ENCODE peak calls at places on chromosome 2, in four cellular contexts. K, Y, U and E are unnamed samples.
A peak's percentile ranks its signal among the peaks of the same experiment; 100 is the strongest.

GRCh38 chr2:59777120-59777519 is 776.3 kb downstream of the BCL11A start:
- DNase-seq in K (no peak), Y (no peak), U (no peak), E (no peak)

GRCh38 chr2:152409691-152410597 is 75.0 kb downstream of the FMNL2 start:
- DNase-seq in K (no peak), Y (no peak), U (no peak), E (no peak)

GRCh38 chr2:188734688-188735087 is 239.5 kb upstream of the COL3A1 start:
- DNase-seq in Y (no peak), U (no peak), K (no peak), E (no peak)

GRCh38 chr2:237704476-237705224 is 77.3 kb downstream of the LRRFIP1 start:
- DNase-seq in Y (no peak), U (no peak), K (no peak), E (no peak)

GRCh38 chr2:132641819-132642218 is 28.2 kb downstream of the LYPD1 start:
- DNase-seq in U (no peak), K (no peak), Y (no peak), E (no peak)

GRCh38 chr2:146837857-146838256 is 1007.0 kb upstream of the ACVR2A start:
- DNase-seq in U (no peak), K (no peak), Y (no peak), E (no peak)

GRCh38 chr2:238446371-238446770 is 19.6 kb downstream of the ASB1 start:
- DNase-seq in Y (no peak), K (no peak), U (no peak), E (no peak)

GRCh38 chr2:174227748-174228147 is 20.6 kb downstream of the OLA1 start:
- DNase-seq in Y (no peak), U (no peak), K (no peak), E (no peak)

GRCh38 chr2:233756429-233757081 is 3.5 kb upstream of the UGT1A1 start:
- DNase-seq in K (peak; percentile 21), U (no peak), Y (no peak), E (no peak)

GRCh38 chr2:233822781-233823730 is 31.3 kb downstream of the HJURP start:
- DNase-seq in U (no peak), K (no peak), Y (no peak), E (no peak)

GRCh38 chr2:234635284-234635683 is 138.4 kb upstream of the ARL4C start:
- DNase-seq in U (no peak), Y (no peak), K (no peak), E (no peak)

GRCh38 chr2:120600335-120600734 is 135.3 kb upstream of the GLI2 start:
- DNase-seq in Y (no peak), K (no peak), U (no peak), E (no peak)

GRCh38 chr2:109380502-109381326 is 233.1 kb downstream of the SEPTIN10 start:
- DNase-seq in U (no peak), K (no peak), Y (no peak), E (no peak)

GRCh38 chr2:96800762-96801463 is 15.2 kb upstream of the CNNM3 start:
- DNase-seq in U (peak; percentile 57), K (peak; percentile 72), Y (peak; percentile 53), E (peak; percentile 49)

GRCh38 chr2:98903767-98904485 is 32.1 kb downstream of the CRACDL start:
- DNase-seq in U (no peak), Y (peak; percentile 6), K (no peak), E (no peak)

GRCh38 chr2:129882476-129882875 is 97.0 kb upstream of the RAB6C start:
- DNase-seq in K (no peak), Y (no peak), U (no peak), E (no peak)

GRCh38 chr2:27209621-27210401 is 2.0 kb upstream of the ATRAID start:
- DNase-seq in K (no peak), Y (no peak), U (no peak), E (no peak)

GRCh38 chr2:73176881-73177644 is 25.3 kb upstream of the NOTO start:
- DNase-seq in Y (peak; percentile 82), U (peak; percentile 84), K (peak; percentile 95), E (peak; percentile 78)

GRCh38 chr2:188668017-188668663 is 306.0 kb upstream of the COL3A1 start:
- DNase-seq in Y (no peak), K (no peak), U (no peak), E (no peak)

GRCh38 chr2:85073061-85073460 is 60.1 kb upstream of the TCF7L1 start:
- DNase-seq in K (no peak), Y (no peak), U (no peak), E (no peak)

GRCh38 chr2:223460774-223461211 is 141.4 kb downstream of the SCG2 start:
- DNase-seq in U (no peak), Y (no peak), K (peak; percentile 3), E (no peak)

GRCh38 chr2:132725134-132725533 is 55.1 kb upstream of the LYPD1 start:
- DNase-seq in Y (no peak), U (no peak), K (no peak), E (no peak)

GRCh38 chr2:221973902-221974301 is 324.9 kb downstream of the PAX3 start:
- DNase-seq in Y (no peak), K (no peak), U (no peak), E (no peak)

GRCh38 chr2:127153691-127154158 is 46.8 kb upstream of the BIN1 start:
- DNase-seq in U (no peak), Y (no peak), K (peak; percentile 27), E (no peak)

GRCh38 chr2:148730085-148730484 is 85.5 kb downstream of the EPC2 start:
- DNase-seq in Y (no peak), U (no peak), K (no peak), E (no peak)

GRCh38 chr2:189347540-189347939 is 93.7 kb upstream of the WDR75 start:
- DNase-seq in U (no peak), Y (peak; percentile 35), K (peak; percentile 52), E (no peak)

GRCh38 chr2:238954841-238955521 is 107.1 kb downstream of the TWIST2 start:
- DNase-seq in K (no peak), U (no peak), Y (no peak), E (no peak)

GRCh38 chr2:168890006-168890782 is at the start of gene SPC25:
- DNase-seq in U (peak; percentile 83), Y (peak; percentile 94), K (peak; percentile 93), E (peak; percentile 84)

GRCh38 chr2:219991116-219991515 is 363.7 kb downstream of the SLC4A3 start:
- DNase-seq in K (no peak), Y (no peak), U (no peak), E (no peak)

GRCh38 chr2:74307720-74308119 is 35.5 kb downstream of the SLC4A5 start:
- DNase-seq in U (no peak), Y (no peak), K (no peak), E (no peak)

GRCh38 chr2:238818576-238818975 is 29.3 kb upstream of the TWIST2 start:
- DNase-seq in U (no peak), K (no peak), Y (no peak), E (no peak)

GRCh38 chr2:23430263-23430662 is 45.3 kb downstream of the KLHL29 start:
- DNase-seq in U (no peak), Y (no peak), K (no peak), E (no peak)

GRCh38 chr2:23480991-23481797 is 96.2 kb downstream of the KLHL29 start:
- DNase-seq in K (peak; percentile 67), U (no peak), Y (no peak), E (no peak)

GRCh38 chr2:215799194-215799593 is 214.2 kb downstream of the MREG start:
- DNase-seq in U (no peak), K (no peak), Y (no peak), E (no peak)

GRCh38 chr2:19488009-19488691 is 129.7 kb upstream of the OSR1 start:
- DNase-seq in K (peak; percentile 43), U (no peak), Y (no peak), E (no peak)

GRCh38 chr2:26687785-26688184 is 4.7 kb upstream of the KCNK3 start:
- DNase-seq in U (no peak), K (no peak), Y (no peak), E (no peak)

GRCh38 chr2:68594041-68594440 is 49.3 kb upstream of the PROKR1 start:
- DNase-seq in Y (no peak), K (no peak), U (no peak), E (no peak)